ENCODE peak calls at places on chromosomes 5 and 9, in eight cellular contexts. One of them, this sample, is unnamed.

GRCh38 chr9:109816490-109816889 is 36.5 kb downstream of the PALM2AKAP2 start:
- DNase-seq in GM04504: peak
- DNase-seq in activated CD4-positive, alpha-beta T cell treated with anti-CD3 and anti-CD28 coated beads, Interleukin-2, amount 50 U/mL, for 1 hour: no peak
- DNase-seq in germinal center: no peak
- DNase-seq in fibroblast of villous mesenchyme: peak
- DNase-seq in stimulated activated CD4-positive, alpha-beta T cell treated with anti-CD3 and anti-CD28 coated beads, Interleukin-4, amount 100 ng/mL, for 48 hours: no peak
- DNase-seq in stomach: no peak
- DNase-seq in NCI-H2081: no peak
- DNase-seq in this sample: no peak

GRCh38 chr5:14781106-14781505 is 90.5 kb downstream of the ANKH start:
- DNase-seq in activated CD4-positive, alpha-beta T cell treated with anti-CD3 and anti-CD28 coated beads, Interleukin-2, amount 50 U/mL, for 1 hour: no peak
- DNase-seq in stomach: no peak
- DNase-seq in germinal center: no peak
- DNase-seq in fibroblast of villous mesenchyme: peak
- DNase-seq in NCI-H2081: no peak
- DNase-seq in GM04504: no peak
- DNase-seq in stimulated activated CD4-positive, alpha-beta T cell treated with anti-CD3 and anti-CD28 coated beads, Interleukin-4, amount 100 ng/mL, for 48 hours: no peak
- DNase-seq in this sample: no peak

GRCh38 chr5:14161825-14162556 is 18.8 kb downstream of the TRIO start:
- DNase-seq in activated CD4-positive, alpha-beta T cell treated with anti-CD3 and anti-CD28 coated beads, Interleukin-2, amount 50 U/mL, for 1 hour: no peak
- DNase-seq in stomach: no peak
- DNase-seq in NCI-H2081: no peak
- DNase-seq in germinal center: no peak
- DNase-seq in fibroblast of villous mesenchyme: peak
- DNase-seq in GM04504: no peak
- DNase-seq in stimulated activated CD4-positive, alpha-beta T cell treated with anti-CD3 and anti-CD28 coated beads, Interleukin-4, amount 100 ng/mL, for 48 hours: no peak
- DNase-seq in this sample: no peak

GRCh38 chr9:69758001-69758730 is 1.6 kb downstream of the PTAR1 start:
- DNase-seq in germinal center: no peak
- DNase-seq in stimulated activated CD4-positive, alpha-beta T cell treated with anti-CD3 and anti-CD28 coated beads, Interleukin-4, amount 100 ng/mL, for 48 hours: no peak
- DNase-seq in stomach: no peak
- DNase-seq in GM04504: no peak
- DNase-seq in NCI-H2081: peak
- DNase-seq in activated CD4-positive, alpha-beta T cell treated with anti-CD3 and anti-CD28 coated beads, Interleukin-2, amount 50 U/mL, for 1 hour: no peak
- DNase-seq in fibroblast of villous mesenchyme: peak
- DNase-seq in this sample: no peak

GRCh38 chr5:172896465-172896864 is 62.4 kb downstream of the ERGIC1 start:
- DNase-seq in germinal center: no peak
- DNase-seq in fibroblast of villous mesenchyme: peak
- DNase-seq in activated CD4-positive, alpha-beta T cell treated with anti-CD3 and anti-CD28 coated beads, Interleukin-2, amount 50 U/mL, for 1 hour: no peak
- DNase-seq in stomach: no peak
- DNase-seq in stimulated activated CD4-positive, alpha-beta T cell treated with anti-CD3 and anti-CD28 coated beads, Interleukin-4, amount 100 ng/mL, for 48 hours: no peak
- DNase-seq in NCI-H2081: no peak
- DNase-seq in GM04504: no peak
- DNase-seq in this sample: no peak

GRCh38 chr5:58666598-58667595 is 84.0 kb downstream of the RAB3C start:
- DNase-seq in stimulated activated CD4-positive, alpha-beta T cell treated with anti-CD3 and anti-CD28 coated beads, Interleukin-4, amount 100 ng/mL, for 48 hours: no peak
- DNase-seq in stomach: no peak
- DNase-seq in germinal center: no peak
- DNase-seq in activated CD4-positive, alpha-beta T cell treated with anti-CD3 and anti-CD28 coated beads, Interleukin-2, amount 50 U/mL, for 1 hour: no peak
- DNase-seq in GM04504: peak
- DNase-seq in NCI-H2081: no peak
- DNase-seq in fibroblast of villous mesenchyme: peak
- DNase-seq in this sample: no peak

GRCh38 chr9:82474235-82474634 is 485.7 kb downstream of the SPATA31D1 start:
- DNase-seq in stomach: no peak
- DNase-seq in activated CD4-positive, alpha-beta T cell treated with anti-CD3 and anti-CD28 coated beads, Interleukin-2, amount 50 U/mL, for 1 hour: no peak
- DNase-seq in germinal center: no peak
- DNase-seq in GM04504: no peak
- DNase-seq in stimulated activated CD4-positive, alpha-beta T cell treated with anti-CD3 and anti-CD28 coated beads, Interleukin-4, amount 100 ng/mL, for 48 hours: no peak
- DNase-seq in NCI-H2081: no peak
- DNase-seq in fibroblast of villous mesenchyme: no peak
- DNase-seq in this sample: no peak

GRCh38 chr9:21585756-21586752 is 103.9 kb upstream of the IFNE start:
- DNase-seq in fibroblast of villous mesenchyme: peak
- DNase-seq in stomach: no peak
- DNase-seq in activated CD4-positive, alpha-beta T cell treated with anti-CD3 and anti-CD28 coated beads, Interleukin-2, amount 50 U/mL, for 1 hour: no peak
- DNase-seq in stimulated activated CD4-positive, alpha-beta T cell treated with anti-CD3 and anti-CD28 coated beads, Interleukin-4, amount 100 ng/mL, for 48 hours: no peak
- DNase-seq in germinal center: no peak
- DNase-seq in GM04504: no peak
- DNase-seq in NCI-H2081: no peak
- DNase-seq in this sample: no peak

GRCh38 chr9:125889524-125890473 is 142.6 kb downstream of the PBX3 start:
- DNase-seq in activated CD4-positive, alpha-beta T cell treated with anti-CD3 and anti-CD28 coated beads, Interleukin-2, amount 50 U/mL, for 1 hour: peak
- DNase-seq in stimulated activated CD4-positive, alpha-beta T cell treated with anti-CD3 and anti-CD28 coated beads, Interleukin-4, amount 100 ng/mL, for 48 hours: peak
- DNase-seq in fibroblast of villous mesenchyme: peak
- DNase-seq in germinal center: peak
- DNase-seq in GM04504: peak
- DNase-seq in NCI-H2081: peak
- DNase-seq in stomach: peak
- DNase-seq in this sample: peak

GRCh38 chr5:1412163-1412562 is 33.1 kb downstream of the SLC6A3 start:
- DNase-seq in stimulated activated CD4-positive, alpha-beta T cell treated with anti-CD3 and anti-CD28 coated beads, Interleukin-4, amount 100 ng/mL, for 48 hours: no peak
- DNase-seq in stomach: no peak
- DNase-seq in GM04504: no peak
- DNase-seq in activated CD4-positive, alpha-beta T cell treated with anti-CD3 and anti-CD28 coated beads, Interleukin-2, amount 50 U/mL, for 1 hour: no peak
- DNase-seq in NCI-H2081: no peak
- DNase-seq in germinal center: no peak
- DNase-seq in fibroblast of villous mesenchyme: no peak
- DNase-seq in this sample: no peak

GRCh38 chr9:128117613-128118471 is 9.7 kb downstream of the PTGES2 start:
- DNase-seq in NCI-H2081: peak
- DNase-seq in activated CD4-positive, alpha-beta T cell treated with anti-CD3 and anti-CD28 coated beads, Interleukin-2, amount 50 U/mL, for 1 hour: peak
- DNase-seq in stimulated activated CD4-positive, alpha-beta T cell treated with anti-CD3 and anti-CD28 coated beads, Interleukin-4, amount 100 ng/mL, for 48 hours: peak
- DNase-seq in germinal center: peak
- DNase-seq in GM04504: peak
- DNase-seq in fibroblast of villous mesenchyme: peak
- DNase-seq in stomach: peak
- DNase-seq in this sample: peak

GRCh38 chr5:174736351-174736721 is 12.0 kb downstream of the MSX2 start:
- DNase-seq in NCI-H2081: no peak
- DNase-seq in GM04504: no peak
- DNase-seq in germinal center: no peak
- DNase-seq in stomach: no peak
- DNase-seq in stimulated activated CD4-positive, alpha-beta T cell treated with anti-CD3 and anti-CD28 coated beads, Interleukin-4, amount 100 ng/mL, for 48 hours: no peak
- DNase-seq in activated CD4-positive, alpha-beta T cell treated with anti-CD3 and anti-CD28 coated beads, Interleukin-2, amount 50 U/mL, for 1 hour: no peak
- DNase-seq in fibroblast of villous mesenchyme: peak
- DNase-seq in this sample: no peak

This sample was measured in WTC11.